ENCODE peak calls at places on chromosomes 2 and 18, in four cellular contexts. C, N, P and H are unnamed samples. For H3K4me1, the result is how much of the 10 kb centered on the place peaks cover.

GRCh38 chr18:30944773-30945172 is 97.8 kb downstream of the DSC3 start:
- DNase-seq in C (no peak), N (no peak), P (no peak), H (no peak)

GRCh38 chr2:188986839-188987238 is 12.7 kb downstream of the COL3A1 start:
- DNase-seq in C (no peak), N (no peak), P (no peak), H (no peak)

GRCh38 chr2:74529357-74530238 is at the start of the genes AUP1 and HTRA2:
- DNase-seq in C (peak), N (peak), P (peak), H (peak)

GRCh38 chr2:173002751-173003541 is 72.7 kb upstream of the MAP3K20 start:
- DNase-seq in C (no peak), N (peak), P (no peak), H (no peak)

GRCh38 chr2:96065381-96065930 is 30.7 kb upstream of the GPAT2 start:
- DNase-seq in C (no peak), N (no peak), P (no peak), H (no peak)

GRCh38 chr2:98518106-98518505 is 73.4 kb downstream of the INPP4A start:
- DNase-seq in C (peak), N (peak), P (peak), H (peak)

GRCh38 chr2:9264301-9264700 is 57.7 kb downstream of the ASAP2 start:
- DNase-seq in C (no peak), N (no peak), P (no peak), H (no peak)

GRCh38 chr18:22840606-22841144 is 92.5 kb upstream of the RBBP8 start:
- DNase-seq in C (no peak), N (no peak), P (no peak), H (no peak)

GRCh38 chr2:20156826-20157605 is 67.9 kb downstream of the SDC1 start:
- DNase-seq in C (no peak), N (no peak), P (no peak), H (no peak)

GRCh38 chr18:39296293-39296888 is 1730.8 kb upstream of the CELF4 start:
- DNase-seq in C (no peak), N (no peak), P (no peak), H (no peak)

GRCh38 chr18:38575023-38575422 is 1009.4 kb upstream of the CELF4 start:
- DNase-seq in C (no peak), N (no peak), P (no peak), H (no peak)

GRCh38 chr2:9434484-9434883 is 11.0 kb downstream of the CPSF3 start:
- DNase-seq in C (no peak), N (no peak), P (no peak), H (no peak)

GRCh38 chr2:237892478-237892877 is 33.1 kb downstream of the RAMP1 start:
- DNase-seq in C (no peak), N (no peak), P (no peak), H (no peak)

GRCh38 chr2:237892936-237893595 is 33.6 kb downstream of the RAMP1 start:
- DNase-seq in C (no peak), N (no peak), P (no peak), H (no peak)

GRCh38 chr2:237895544-237896506 is 36.4 kb downstream of the RAMP1 start:
- DNase-seq in C (peak), N (no peak), P (no peak), H (no peak)

GRCh38 chr2:237894986-237895543 is 35.6 kb downstream of the RAMP1 start:
- DNase-seq in C (no peak), N (no peak), P (no peak), H (no peak)

DNA sequence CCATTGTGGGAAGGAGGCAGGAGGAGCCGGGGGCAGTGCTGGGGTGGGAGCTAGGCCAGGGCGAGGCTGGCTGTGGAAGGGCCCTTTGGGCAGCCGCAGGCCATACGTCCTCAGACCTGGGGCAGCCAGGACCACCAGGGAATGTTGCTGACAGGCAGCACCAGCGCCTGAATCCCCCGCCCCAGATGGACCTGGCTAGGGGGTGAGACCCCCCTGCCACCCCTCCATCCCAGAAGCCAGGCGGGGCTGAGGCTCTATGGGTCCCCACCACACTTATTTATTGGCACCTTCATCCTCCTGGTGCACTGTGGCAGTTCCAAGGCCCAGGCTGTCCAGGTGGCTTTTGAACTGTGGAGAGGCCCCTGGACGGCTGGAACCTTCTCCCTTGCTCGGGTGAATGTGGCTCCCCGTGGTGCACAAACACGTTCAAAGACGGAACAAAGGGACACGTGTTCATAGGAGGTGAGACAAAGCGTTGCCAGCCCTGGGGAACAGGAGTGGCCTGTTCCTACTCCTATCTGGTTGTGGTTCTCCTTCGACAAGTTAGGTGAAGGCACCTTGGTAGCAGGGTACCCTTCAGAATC is 35.1 kb downstream of the RAMP1 start:
- DNase-seq in C (no peak), N (no peak), P (no peak), H (no peak)
- H3K27ac ChIP-seq in C (peak), N (no peak), P (no peak), H (no peak)

DNA sequence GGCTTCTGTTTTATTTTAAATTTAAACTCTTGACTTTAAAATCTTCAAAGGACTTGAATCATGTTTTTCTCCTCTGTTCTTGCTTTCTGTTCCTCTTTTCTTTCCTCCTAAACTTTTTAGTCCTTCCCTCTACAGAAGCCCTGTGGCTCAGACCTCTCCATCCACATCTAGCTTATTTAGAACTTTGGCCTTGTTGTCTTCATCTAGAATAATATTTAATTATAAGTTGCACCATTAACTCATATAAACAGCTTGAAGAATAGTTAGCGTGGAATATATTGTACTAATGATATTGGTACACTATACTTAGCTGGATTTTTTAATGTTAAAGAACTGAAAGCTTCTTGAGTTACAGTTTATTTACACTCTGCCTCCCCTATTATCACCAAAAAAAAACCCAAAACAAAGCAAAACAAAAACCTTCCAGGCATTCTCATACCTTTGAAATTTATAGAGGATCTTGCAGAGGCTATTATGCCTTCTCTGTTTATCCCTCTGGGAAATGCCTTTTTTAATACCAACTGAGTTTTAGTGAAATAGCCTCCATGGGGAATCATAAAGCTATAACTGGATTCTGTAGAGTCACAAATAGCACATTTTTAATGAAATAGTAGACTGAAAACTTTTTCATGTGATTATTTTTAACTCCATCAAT is 9.2 kb upstream of the CCDC141 start:
- DNase-seq in C (no peak), N (no peak), P (no peak), H (no peak)
- H3K4me3 ChIP-seq in C (no peak), N (no peak), P (no peak), H (no peak)

GRCh38 chr2:140270229-140270628 is 1490.0 kb upstream of the NXPH2 start:
- DNase-seq in C (no peak), N (no peak), P (no peak), H (no peak)
- H3K4me1 ChIP-seq in C (under half), N (under half), P (under half), H (under half)

GRCh38 chr2:200089040-200089755 is 133.8 kb downstream of the MAIP1 start:
- DNase-seq in C (no peak), N (no peak), P (no peak), H (no peak)
- H3K27ac ChIP-seq in C (no peak), N (no peak), P (no peak), H (no peak)

DNA sequence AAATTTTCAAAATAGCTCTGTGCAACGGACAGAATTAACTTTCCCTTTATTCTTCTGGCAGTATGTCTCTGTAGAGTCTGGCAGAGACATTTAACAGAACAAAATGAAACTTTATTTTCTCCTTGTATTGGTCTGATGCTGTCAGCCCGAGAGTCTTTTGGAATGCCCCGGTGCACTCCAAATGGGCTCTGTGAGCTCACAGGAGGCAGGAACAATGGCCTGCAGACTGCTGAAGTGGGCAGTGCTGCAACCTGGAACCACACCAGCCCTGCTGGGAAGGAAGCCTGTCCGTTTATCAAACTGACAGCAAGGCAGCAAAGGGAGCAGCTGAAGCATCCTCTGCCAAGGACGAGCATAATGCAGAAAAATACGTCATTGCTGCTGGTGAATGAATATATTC is 207.8 kb upstream of the TANK start:
- DNase-seq in C (peak), N (no peak), P (no peak), H (no peak)
- H3K4me3 ChIP-seq in C (no peak), N (no peak), P (no peak), H (no peak)

GRCh38 chr2:218313356-218313755 is 21.1 kb upstream of the TMBIM1 start:
- DNase-seq in C (no peak), N (no peak), P (no peak), H (no peak)
- H3K4me1 ChIP-seq in C (under half), N (under half), P (under half), H (under half)